ENCODE peak calls at places on chromosomes 12 and 14, in seven cellular contexts. B is A549; E is activated T-cell treated with anti-CD3 and anti-CD28 coated beads, Interleukin-2, amount 50 U/mL, for 72 hours; T is upper lobe of left lung; X is aorta; I is activated CD8-positive, alpha-beta T cell treated with anti-CD3 and anti-CD28 coated beads, Interleukin-2, amount 10 ng/mL, durations not matched to agents 7 days and 5 days; J is naive thymus-derived CD4-positive, alpha-beta T cell. G is an unnamed sample.
A peak's percentile ranks its signal among the peaks of the same experiment; 100 is the strongest.

GRCh38 chr14:74583689-74584434 is 28.2 kb downstream of the LTBP2 start:
- ATAC-seq in B (peak; percentile 81), E (peak; percentile 78), T (no peak), X (no peak), I (no peak), J (no peak), G (peak; percentile 59)

GRCh38 chr14:75531256-75531655 is 9.0 kb downstream of the BATF start:
- ATAC-seq in B (peak; percentile 2), E (peak; percentile 58), T (no peak), X (no peak), I (no peak), J (no peak), G (peak; percentile 42)

GRCh38 chr14:52706286-52706685 is 714 bp upstream of the PSMC6 start:
- ATAC-seq in B (peak; percentile 7), E (peak; percentile 61), T (no peak), X (no peak), I (peak; percentile 45), J (peak; percentile 17), G (peak; percentile 71)

GRCh38 chr14:74826574-74826973 is 49.4 kb downstream of the PROX2 start:
- ATAC-seq in B (no peak), E (no peak), T (no peak), X (no peak), I (no peak), J (no peak), G (no peak)

GRCh38 chr12:92629349-92630065 is 73.3 kb upstream of the PLEKHG7 start:
- ATAC-seq in B (no peak), E (no peak), T (no peak), X (no peak), I (no peak), J (no peak), G (no peak)

GRCh38 chr12:107304588-107305532 is 211.5 kb upstream of the CRY1 start:
- ATAC-seq in B (no peak), E (no peak), T (no peak), X (no peak), I (no peak), J (no peak), G (peak; percentile 69)

GRCh38 chr14:77181603-77182437 is at the start of gene TMEM63C:
- ATAC-seq in B (peak; percentile 95), E (peak; percentile 92), T (peak; percentile 25), X (no peak), I (peak; percentile 91), J (peak; percentile 74), G (peak; percentile 75)

GRCh38 chr14:22926316-22926715 is 2.9 kb downstream of the PRMT5 start:
- ATAC-seq in B (no peak), E (no peak), T (no peak), X (no peak), I (no peak), J (no peak), G (no peak)

G was measured in activated T-helper 17 cell treated with anti-CD3 and anti-CD28 coated beads, Interleukin-2, amount 50 U/mL, for 72 hours.